ENCODE peak calls at places on chromosomes 3 and 15, in seven cellular contexts. B, A, T, I, G, V and O are unnamed samples.

GRCh38 chr3:171801738-171802600 is 8.3 kb downstream of the PLD1 start:
- DNase-seq in B (no peak), A (no peak), T (peak), I (no peak), G (no peak), V (no peak), O (peak)

GRCh38 chr3:13561376-13561775 is 12.5 kb downstream of the FBLN2 start:
- DNase-seq in B (no peak), A (no peak), T (no peak), I (no peak), G (no peak), V (no peak), O (no peak)

GRCh38 chr3:135970500-135971116 is 5.1 kb downstream of the PPP2R3A start:
- DNase-seq in B (no peak), A (no peak), T (peak), I (no peak), G (no peak), V (no peak), O (no peak)

GRCh38 chr15:29935296-29936020 is 113.2 kb upstream of the TJP1 start:
- DNase-seq in B (no peak), A (no peak), T (no peak), I (no peak), G (no peak), V (peak), O (no peak)

GRCh38 chr3:64441861-64442260 is 216.6 kb upstream of the PRICKLE2 start:
- DNase-seq in B (no peak), A (no peak), T (no peak), I (no peak), G (no peak), V (no peak), O (no peak)

GRCh38 chr3:156449712-156450574 is 105.0 kb downstream of the SSR3 start:
- DNase-seq in B (no peak), A (peak), T (no peak), I (no peak), G (no peak), V (peak), O (peak)

GRCh38 chr15:74869726-74870407 is 3.3 kb downstream of the SCAMP2 start:
- DNase-seq in B (peak), A (no peak), T (no peak), I (peak), G (peak), V (peak), O (no peak)

GRCh38 chr15:39213385-39213840 is 367.5 kb upstream of the THBS1 start:
- DNase-seq in B (no peak), A (peak), T (peak), I (no peak), G (peak), V (peak), O (peak)

GRCh38 chr3:46861293-46861995 is 1.8 kb downstream of the MYL3 start:
- DNase-seq in B (peak), A (no peak), T (no peak), I (no peak), G (peak), V (no peak), O (no peak)

GRCh38 chr3:197023241-197023997 is 6.2 kb downstream of the MELTF start:
- DNase-seq in B (no peak), A (no peak), T (no peak), I (no peak), G (no peak), V (no peak), O (no peak)

GRCh38 chr3:157081681-157082210 is 78.2 kb downstream of the CCNL1 start:
- DNase-seq in B (peak), A (peak), T (peak), I (peak), G (peak), V (peak), O (peak)

GRCh38 chr3:149473314-149473990 is 1.0 kb upstream of the TM4SF4 start:
- DNase-seq in B (peak), A (no peak), T (peak), I (no peak), G (no peak), V (peak), O (peak)

GRCh38 chr15:39498642-39499041 is 82.2 kb upstream of the THBS1 start:
- DNase-seq in B (no peak), A (no peak), T (peak), I (no peak), G (no peak), V (no peak), O (no peak)

GRCh38 chr3:44478055-44478468 is 592 bp upstream of the ZNF445 start:
- DNase-seq in B (no peak), A (no peak), T (no peak), I (no peak), G (no peak), V (no peak), O (no peak)

GRCh38 chr15:57146394-57147140 is 228.1 kb downstream of the TCF12 start:
- DNase-seq in B (no peak), A (peak), T (peak), I (no peak), G (no peak), V (peak), O (peak)

GRCh38 chr15:61342390-61342789 is 113.3 kb upstream of the RORA start:
- DNase-seq in B (no peak), A (no peak), T (no peak), I (no peak), G (no peak), V (no peak), O (no peak)

GRCh38 chr3:29241855-29242254 is 39.0 kb upstream of the RBMS3 start:
- DNase-seq in B (no peak), A (no peak), T (no peak), I (no peak), G (no peak), V (no peak), O (no peak)
- H3K27ac ChIP-seq in B (no peak), A (no peak), T (no peak), I (no peak), G (no peak), V (no peak), O (no peak)

DNA sequence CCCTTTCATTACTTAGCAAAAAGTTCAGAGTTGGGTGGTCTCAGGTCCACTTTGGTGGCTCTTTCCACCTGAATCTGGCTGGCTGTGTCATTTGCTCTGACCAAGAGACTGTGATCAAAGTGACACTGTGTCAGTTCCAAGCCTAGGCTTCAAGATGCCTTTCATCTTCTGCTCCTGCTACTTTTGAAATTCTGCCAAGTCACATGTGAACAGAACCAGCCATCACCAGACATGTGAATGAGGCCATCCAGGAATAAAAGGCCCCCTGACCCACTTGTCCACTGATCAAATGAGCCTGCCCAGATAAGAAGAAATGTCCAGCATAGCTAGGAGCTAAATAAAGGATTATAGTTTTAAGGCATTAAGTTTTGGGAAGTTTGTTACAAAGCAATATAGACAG is 132.1 kb downstream of the OSBPL10 start:
- DNase-seq in B (no peak), A (no peak), T (no peak), I (no peak), G (no peak), V (no peak), O (no peak)
- H3K4me3 ChIP-seq in B (no peak), A (no peak), T (no peak), I (no peak), G (no peak), V (no peak), O (no peak)

GRCh38 chr3:9550999-9551398 is 2.6 kb downstream of the LHFPL4 start:
- DNase-seq in B (no peak), A (peak), T (no peak), I (no peak), G (no peak), V (no peak), O (no peak)

GRCh38 chr3:9549600-9549999 is 4.0 kb downstream of the LHFPL4 start:
- DNase-seq in B (no peak), A (no peak), T (no peak), I (no peak), G (no peak), V (no peak), O (no peak)

GRCh38 chr3:9553021-9553948 is at the start of gene LHFPL4:
- DNase-seq in B (no peak), A (peak), T (no peak), I (no peak), G (no peak), V (no peak), O (no peak)

GRCh38 chr3:9552252-9552999 is 1.2 kb downstream of the LHFPL4 start:
- DNase-seq in B (peak), A (peak), T (peak), I (peak), G (peak), V (peak), O (peak)

GRCh38 chr3:9553949-9554513 is 409 bp upstream of the LHFPL4 start:
- DNase-seq in B (no peak), A (peak), T (no peak), I (no peak), G (no peak), V (no peak), O (no peak)
- TF ChIP-seq CTCF in B (no peak), A (no peak), T (no peak), I (no peak), G (no peak), V (no peak), O (no peak)

DNA sequence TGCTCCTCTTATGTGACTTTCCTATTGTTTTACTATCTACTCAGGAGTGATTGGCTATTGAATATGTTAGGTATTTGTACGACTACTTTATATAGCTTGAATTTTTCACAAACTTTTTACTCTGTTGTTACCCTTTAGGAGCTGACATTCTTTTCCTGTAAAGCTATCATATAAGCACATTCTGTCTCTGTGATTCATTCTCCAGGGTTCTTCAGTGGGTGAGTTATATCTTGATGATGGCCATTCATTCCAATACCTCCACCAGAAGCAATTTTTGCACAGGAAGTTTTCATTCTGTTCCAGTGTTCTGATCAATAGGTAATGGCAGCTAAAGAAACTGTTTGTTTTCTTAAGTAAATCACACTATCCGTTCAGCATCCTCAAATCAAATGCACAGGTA is 10.1 kb upstream of the CAPN3 start:
- DNase-seq in B (no peak), A (no peak), T (peak), I (no peak), G (no peak), V (no peak), O (peak)
- H3K27ac ChIP-seq in B (no peak), A (no peak), T (no peak), I (no peak), G (no peak), V (no peak), O (peak)

GRCh38 chr3:52959773-52960172 is 62.4 kb upstream of the STIMATE start:
- DNase-seq in B (no peak), A (no peak), T (no peak), I (no peak), G (no peak), V (no peak), O (no peak)
- H3K4me3 ChIP-seq in B (no peak), A (no peak), T (no peak), I (no peak), G (no peak), V (no peak), O (no peak)

GRCh38 chr3:185678027-185678426 is 91.9 kb downstream of the SENP2 start:
- DNase-seq in B (no peak), A (no peak), T (no peak), I (no peak), G (no peak), V (no peak), O (no peak)

GRCh38 chr3:185680216-185680615 is 94.1 kb downstream of the SENP2 start:
- DNase-seq in B (no peak), A (no peak), T (no peak), I (no peak), G (no peak), V (no peak), O (no peak)

DNA sequence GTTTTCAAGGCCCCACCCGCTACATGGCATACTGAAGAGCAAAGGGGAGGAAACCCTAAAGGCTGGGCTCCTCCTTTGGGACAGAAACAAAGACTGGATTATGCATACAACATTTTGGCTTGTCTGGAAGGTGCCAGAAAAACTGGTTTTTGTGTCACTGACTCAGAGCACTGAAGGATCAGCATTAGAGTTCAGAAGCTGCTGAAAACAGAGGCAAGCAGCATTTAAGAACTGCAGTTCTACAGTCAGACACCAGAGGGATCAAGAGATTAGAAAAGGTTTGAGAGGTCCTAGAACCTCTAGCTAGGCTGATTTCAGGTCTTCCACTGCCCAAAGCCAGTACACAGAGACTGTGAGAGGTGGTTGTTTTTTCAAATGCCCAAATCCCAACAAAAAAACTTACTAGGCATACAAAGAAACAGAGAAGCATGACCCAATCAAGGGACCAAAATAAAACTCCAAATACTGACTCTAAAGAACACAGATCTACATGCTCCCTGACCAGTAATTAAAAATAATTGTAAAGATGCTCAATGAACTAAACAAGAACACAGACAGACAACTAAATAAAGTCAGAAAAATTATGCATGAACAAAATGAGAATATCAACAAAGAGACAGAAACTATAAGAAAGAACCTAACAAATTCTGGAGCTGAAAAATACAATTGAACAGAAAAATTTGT is 91.2 kb downstream of the SENP2 start:
- DNase-seq in B (no peak), A (peak), T (peak), I (peak), G (no peak), V (peak), O (peak)
- TF ChIP-seq CTCF in B (peak), A (peak), T (peak), I (peak), G (peak), V (peak), O (peak)

GRCh38 chr3:50651875-50652529 is 22.7 kb upstream of the DOCK3 start:
- DNase-seq in B (no peak), A (peak), T (no peak), I (no peak), G (no peak), V (no peak), O (no peak)
- H3K27ac ChIP-seq in B (no peak), A (peak), T (no peak), I (no peak), G (peak), V (no peak), O (no peak)

GRCh38 chr15:37094542-37095196 is 5.7 kb downstream of the MEIS2 start:
- DNase-seq in B (no peak), A (no peak), T (peak), I (no peak), G (no peak), V (no peak), O (no peak)
- H3K4me3 ChIP-seq in B (no peak), A (peak), T (no peak), I (no peak), G (peak), V (no peak), O (peak)

GRCh38 chr3:194871143-194871863 is 185.6 kb downstream of the FAM43A start:
- DNase-seq in B (peak), A (peak), T (peak), I (no peak), G (peak), V (peak), O (peak)
- TF ChIP-seq CTCF in B (no peak), A (no peak), T (no peak), I (no peak), G (no peak), V (peak), O (no peak)

DNA sequence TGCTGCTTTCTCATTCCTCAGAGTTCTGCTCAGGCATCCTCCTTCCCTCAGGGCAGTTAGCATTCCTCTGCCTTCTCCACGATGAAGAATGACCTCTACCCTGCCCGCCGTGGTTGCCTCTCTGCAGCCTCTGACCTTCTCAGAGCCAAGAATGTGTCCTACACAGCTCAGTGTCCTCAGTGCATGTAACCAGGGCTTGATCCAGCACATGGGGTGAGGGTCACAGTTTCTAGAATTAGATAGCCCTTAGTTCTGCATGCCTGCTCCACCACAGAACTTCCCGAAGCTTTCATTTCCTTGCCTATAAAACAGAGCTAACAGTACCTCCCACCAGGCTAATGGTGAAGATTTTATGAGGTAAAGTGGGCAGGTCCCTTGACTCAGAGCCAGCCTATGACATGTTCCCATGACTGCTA is 182.1 kb downstream of the CLSTN2 start:
- DNase-seq in B (no peak), A (no peak), T (no peak), I (no peak), G (no peak), V (peak), O (no peak)
- H3K27ac ChIP-seq in B (no peak), A (no peak), T (no peak), I (no peak), G (no peak), V (no peak), O (no peak)